ENCODE peak calls at places on chromosomes 1 and 21, in eight cellular contexts. P, B, S, W, O, J, V and I are unnamed samples.

GRCh38 chr1:162297208-162297607 is 79.4 kb downstream of the SPATA46 start:
- DNase-seq in O (no peak), J (no peak), S (no peak), P (no peak), B (no peak), W (no peak), V (no peak), I (no peak)

GRCh38 chr1:235298772-235299513 is 29.0 kb downstream of the ARID4B start:
- DNase-seq in O (no peak), V (no peak), P (no peak), W (no peak), S (no peak), J (no peak), B (no peak), I (no peak)

GRCh38 chr1:100942304-100943046 is 46.6 kb downstream of the SLC30A7 start:
- DNase-seq in J (no peak), S (no peak), P (no peak), B (no peak), O (no peak), V (no peak), W (no peak), I (no peak)

GRCh38 chr1:111538343-111539035 is 35.1 kb upstream of the ADORA3 start:
- DNase-seq in O (no peak), P (no peak), W (no peak), V (peak), B (no peak), S (no peak), J (no peak), I (no peak)

GRCh38 chr1:156804026-156804425 is 12.6 kb downstream of the SH2D2A start:
- DNase-seq in B (no peak), W (no peak), S (no peak), J (no peak), P (no peak), V (no peak), O (no peak), I (no peak)

GRCh38 chr1:156664046-156664948 is 12.9 kb downstream of the NES start:
- DNase-seq in O (no peak), S (no peak), B (peak), P (no peak), W (no peak), V (peak), J (no peak), I (no peak)

GRCh38 chr1:114502080-114502479 is 8.9 kb downstream of the TRIM33 start:
- DNase-seq in P (no peak), O (no peak), S (no peak), J (no peak), W (no peak), B (no peak), V (no peak), I (no peak)

GRCh38 chr1:58251415-58252073 is 295.0 kb downstream of the OMA1 start:
- DNase-seq in B (peak), J (peak), P (peak), O (peak), S (peak), W (no peak), V (peak), I (no peak)

GRCh38 chr1:206834217-206834616 is 31.2 kb upstream of the IL20 start:
- DNase-seq in S (no peak), V (no peak), B (no peak), W (no peak), J (no peak), P (no peak), O (no peak), I (no peak)

GRCh38 chr1:30423570-30423969 is 299.8 kb downstream of the MATN1 start:
- DNase-seq in J (no peak), P (no peak), S (no peak), W (no peak), V (no peak), B (peak), O (no peak), I (no peak)

GRCh38 chr1:32393832-32394140 is 455 bp downstream of the BSDC1 start:
- DNase-seq in J (no peak), B (no peak), S (peak), W (no peak), O (no peak), V (no peak), P (no peak), I (no peak)

GRCh38 chr21:45507523-45507875 is 34.7 kb downstream of the SLC19A1 start:
- DNase-seq in S (no peak), V (no peak), W (no peak), B (no peak), O (no peak), J (no peak), P (no peak), I (no peak)

GRCh38 chr21:45507888-45508508 is 34.2 kb downstream of the SLC19A1 start:
- DNase-seq in W (no peak), O (no peak), S (no peak), B (no peak), J (no peak), V (no peak), P (no peak), I (no peak)

GRCh38 chr21:45509566-45510465 is 32.4 kb downstream of the SLC19A1 start:
- DNase-seq in V (no peak), B (no peak), P (no peak), J (no peak), O (peak), W (no peak), S (no peak), I (no peak)

GRCh38 chr21:45510466-45510955 is 31.7 kb downstream of the SLC19A1 start:
- DNase-seq in B (no peak), P (no peak), W (no peak), O (no peak), J (no peak), S (no peak), V (no peak), I (no peak)

GRCh38 chr21:45508607-45509565 is 33.4 kb downstream of the SLC19A1 start:
- DNase-seq in P (no peak), V (peak), O (no peak), S (peak), B (no peak), W (no peak), J (no peak), I (no peak)
- TF ChIP-seq POLR2AphosphoS5 in P (no peak), V (no peak), O (no peak), S (no peak), B (peak), W (no peak), J (no peak), I (no peak)

DNA sequence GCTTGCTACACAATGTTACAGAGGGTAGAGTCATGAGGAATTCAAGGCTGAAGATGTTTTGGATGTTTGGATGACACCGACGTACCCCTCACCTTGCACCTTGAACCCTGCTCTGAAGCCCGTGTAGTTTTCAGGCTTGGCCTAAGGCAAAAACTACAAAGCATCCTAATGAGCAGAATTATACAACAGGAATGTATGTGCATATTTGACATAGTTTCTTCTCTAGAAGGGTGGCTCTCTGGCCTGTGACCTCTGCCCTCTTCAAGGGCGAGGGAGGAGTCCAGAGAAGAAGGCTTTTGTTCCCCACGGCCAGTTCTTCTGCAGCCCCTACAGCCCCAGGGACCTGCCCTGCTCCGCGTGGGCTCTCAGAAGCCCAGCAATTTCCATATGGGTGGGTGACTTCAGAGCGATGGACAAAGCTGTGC is 43.3 kb downstream of the L1TD1 start:
- DNase-seq in P (no peak), J (no peak), O (no peak), S (no peak), V (peak), B (no peak), W (no peak), I (no peak)
- H3K9ac ChIP-seq in P (no peak), J (no peak), O (no peak), S (no peak), V (peak), B (no peak), W (no peak), I (no peak)

GRCh38 chr21:42193721-42194120 is 25.2 kb upstream of the ABCG1 start:
- DNase-seq in O (no peak), B (no peak), W (no peak), J (no peak), P (no peak), S (no peak), V (no peak), I (no peak)

GRCh38 chr21:42194863-42195262 is 24.1 kb upstream of the ABCG1 start:
- DNase-seq in S (no peak), B (no peak), P (no peak), V (no peak), J (no peak), W (no peak), O (no peak), I (no peak)

GRCh38 chr21:42191978-42192595 is 26.9 kb upstream of the ABCG1 start:
- DNase-seq in W (no peak), P (no peak), S (no peak), J (no peak), O (no peak), V (no peak), B (no peak), I (no peak)

GRCh38 chr21:42193131-42193671 is 25.7 kb upstream of the ABCG1 start:
- DNase-seq in S (no peak), W (no peak), J (peak), P (no peak), V (no peak), B (no peak), O (no peak), I (no peak)

GRCh38 chr21:42195378-42196031 is 23.4 kb upstream of the ABCG1 start:
- DNase-seq in V (no peak), P (no peak), B (no peak), J (no peak), W (no peak), S (no peak), O (no peak), I (no peak)
- TF ChIP-seq POLR2AphosphoS5 in V (no peak), P (no peak), B (no peak), J (no peak), W (no peak), S (no peak), O (no peak), I (no peak)

GRCh38 chr1:5940723-5941407 is 51.4 kb downstream of the NPHP4 start:
- DNase-seq in W (no peak), J (no peak), V (no peak), S (no peak), P (no peak), O (peak), B (no peak), I (no peak)
- H3K9ac ChIP-seq in W (no peak), J (no peak), V (no peak), S (no peak), P (no peak), O (no peak), B (no peak), I (no peak)